ENCODE peak calls at places on chromosomes 7 and 10, in nine cellular contexts. L is body of pancreas; U is Peyer's patch; Y is ACHN; F is GF-D8; X is stimulated activated CD8-positive, alpha-beta memory T cell treated with anti-CD3 and anti-CD28 coated beads, Interleukin-4, amount 100 ng/mL, for 1 hour; O is CD4-positive, alpha-beta T cell; R is uterus; Z is T-cell. Q is an unnamed sample.

GRCh38 chr7:107387077-107387476 is 82.8 kb upstream of the GPR22 start:
- DNase-seq in O (no peak), Y (no peak), X (no peak), F (no peak), R (peak), Z (no peak), U (no peak), L (no peak), Q (no peak)

GRCh38 chr7:80552304-80552703 is 40.4 kb upstream of the GNAT3 start:
- DNase-seq in O (no peak), Z (no peak), R (no peak), X (no peak), F (no peak), U (no peak), Y (no peak), L (no peak), Q (no peak)

GRCh38 chr7:121302214-121302745 is 26.5 kb upstream of the WNT16 start:
- DNase-seq in L (no peak), R (no peak), F (no peak), X (no peak), O (no peak), U (no peak), Y (no peak), Z (no peak), Q (no peak)

GRCh38 chr10:118754132-118754555 is 626 bp downstream of the CACUL1 start:
- DNase-seq in R (peak), U (peak), Y (peak), L (peak), F (no peak), O (peak), X (no peak), Z (no peak), Q (no peak)

GRCh38 chr10:119208553-119208940 is 1.2 kb downstream of the GRK5 start:
- DNase-seq in O (no peak), X (no peak), Y (peak), Z (no peak), L (no peak), R (no peak), U (no peak), F (no peak), Q (no peak)

GRCh38 chr7:133434246-133434865 is 181.5 kb downstream of the EXOC4 start:
- DNase-seq in U (no peak), X (no peak), L (no peak), R (no peak), F (peak), O (no peak), Z (no peak), Y (peak), Q (no peak)

GRCh38 chr10:103876155-103876554 is 20.8 kb upstream of the SH3PXD2A start:
- DNase-seq in O (no peak), L (no peak), F (no peak), R (no peak), X (no peak), Z (no peak), U (no peak), Y (no peak), Q (no peak)

GRCh38 chr7:142516038-142516501 is 233.2 kb upstream of the PRSS1 start:
- DNase-seq in X (no peak), O (no peak), F (peak), L (peak), Z (no peak), R (no peak), U (peak), Y (peak), Q (no peak)

GRCh38 chr7:69395072-69395714 is 203.1 kb upstream of the AUTS2 start:
- DNase-seq in Y (peak), U (no peak), X (no peak), L (peak), R (peak), F (no peak), Z (no peak), O (no peak), Q (no peak)

GRCh38 chr10:131857156-131858117 is 43.4 kb upstream of the PPP2R2D start:
- DNase-seq in R (no peak), F (no peak), Y (no peak), L (no peak), O (no peak), X (no peak), U (no peak), Z (no peak), Q (no peak)

GRCh38 chr10:132387723-132388210 is 9.2 kb upstream of the PWWP2B start:
- DNase-seq in O (peak), Y (peak), Z (peak), F (no peak), R (peak), X (peak), U (peak), L (peak), Q (peak)

GRCh38 chr10:6659451-6659850 is 79.4 kb upstream of the PRKCQ start:
- DNase-seq in R (no peak), Y (no peak), U (no peak), X (no peak), Z (no peak), L (no peak), F (no peak), O (no peak), Q (no peak)